ENCODE peak calls at places on chromosomes 3 and 15, in five cellular contexts. One of them, this sample, is unnamed.
A peak's percentile ranks its signal among the peaks of the same experiment; 100 is the strongest.

GRCh38 chr3:169232863-169233262 is 430.6 kb downstream of the MECOM start:
- DNase-seq in psoas muscle: no peak
- DNase-seq in ovary: no peak
- DNase-seq in omental fat pad: no peak
- DNase-seq in NB4: no peak
- DNase-seq in this sample: no peak

GRCh38 chr15:62430056-62430455 is 265.0 kb upstream of the C2CD4B start:
- DNase-seq in psoas muscle: no peak
- DNase-seq in ovary: no peak
- DNase-seq in omental fat pad: no peak
- DNase-seq in NB4: no peak
- DNase-seq in this sample: no peak

GRCh38 chr3:12780776-12781175 is 15.7 kb upstream of the CAND2 start:
- DNase-seq in psoas muscle: no peak
- DNase-seq in ovary: no peak
- DNase-seq in omental fat pad: no peak
- DNase-seq in NB4: no peak
- DNase-seq in this sample: no peak

GRCh38 chr15:77907824-77908751 is 169.4 kb downstream of the TBC1D2B start:
- DNase-seq in psoas muscle: no peak
- DNase-seq in ovary: no peak
- DNase-seq in omental fat pad: no peak
- DNase-seq in NB4: peak; percentile 85
- DNase-seq in this sample: no peak

GRCh38 chr3:197183582-197183981 is 114.8 kb downstream of the DLG1 start:
- DNase-seq in psoas muscle: peak; percentile 48
- DNase-seq in ovary: no peak
- DNase-seq in omental fat pad: no peak
- DNase-seq in NB4: no peak
- DNase-seq in this sample: no peak

GRCh38 chr3:49723301-49723630 is 485 bp downstream of the GMPPB start:
- DNase-seq in psoas muscle: peak; percentile 84
- DNase-seq in ovary: peak; percentile 58
- DNase-seq in omental fat pad: no peak
- DNase-seq in NB4: peak; percentile 58
- DNase-seq in this sample: peak; percentile 70

GRCh38 chr3:31010491-31010890 is 116.0 kb upstream of the GADL1 start:
- DNase-seq in psoas muscle: no peak
- DNase-seq in ovary: no peak
- DNase-seq in omental fat pad: no peak
- DNase-seq in NB4: no peak
- DNase-seq in this sample: no peak

GRCh38 chr3:117817103-117817502 is 1107.5 kb downstream of the TUSC7 start:
- DNase-seq in psoas muscle: no peak
- DNase-seq in ovary: no peak
- DNase-seq in omental fat pad: no peak
- DNase-seq in NB4: no peak
- DNase-seq in this sample: no peak

GRCh38 chr3:31159331-31160039 is 265.0 kb upstream of the GADL1 start:
- DNase-seq in psoas muscle: no peak
- DNase-seq in ovary: no peak
- DNase-seq in omental fat pad: no peak
- DNase-seq in NB4: no peak
- DNase-seq in this sample: no peak

GRCh38 chr3:24145981-24146822 is 201.1 kb downstream of the NR1D2 start:
- DNase-seq in psoas muscle: no peak
- DNase-seq in ovary: no peak
- DNase-seq in omental fat pad: no peak
- DNase-seq in NB4: no peak
- DNase-seq in this sample: no peak

GRCh38 chr15:69160976-69161877 is 792 bp downstream of the GLCE start:
- DNase-seq in psoas muscle: peak; percentile 64
- DNase-seq in ovary: peak; percentile 49
- DNase-seq in omental fat pad: no peak
- DNase-seq in NB4: peak; percentile 40
- DNase-seq in this sample: peak; percentile 41

GRCh38 chr3:37770938-37771918 is 90.5 kb upstream of the CTDSPL start:
- DNase-seq in psoas muscle: no peak
- DNase-seq in ovary: peak; percentile 50
- DNase-seq in omental fat pad: no peak
- DNase-seq in NB4: no peak
- DNase-seq in this sample: no peak

GRCh38 chr3:149003653-149004305 is 12.4 kb downstream of the GYG1 start:
- DNase-seq in psoas muscle: no peak
- DNase-seq in ovary: no peak
- DNase-seq in omental fat pad: no peak
- DNase-seq in NB4: no peak
- DNase-seq in this sample: peak; percentile 40

GRCh38 chr3:39260318-39260717 is 19.5 kb downstream of the CX3CR1 start:
- DNase-seq in psoas muscle: no peak
- DNase-seq in ovary: no peak
- DNase-seq in omental fat pad: no peak
- DNase-seq in NB4: no peak
- DNase-seq in this sample: no peak

GRCh38 chr3:39262842-39263241 is 17.0 kb downstream of the CX3CR1 start:
- DNase-seq in psoas muscle: no peak
- DNase-seq in ovary: no peak
- DNase-seq in omental fat pad: no peak
- DNase-seq in NB4: no peak
- DNase-seq in this sample: no peak

GRCh38 chr3:39261726-39262125 is 18.1 kb downstream of the CX3CR1 start:
- DNase-seq in psoas muscle: no peak
- DNase-seq in ovary: no peak
- DNase-seq in omental fat pad: no peak
- DNase-seq in NB4: no peak
- DNase-seq in this sample: no peak

GRCh38 chr3:39263576-39263975 is 16.3 kb downstream of the CX3CR1 start:
- DNase-seq in psoas muscle: no peak
- DNase-seq in ovary: no peak
- DNase-seq in omental fat pad: no peak
- DNase-seq in NB4: no peak
- DNase-seq in this sample: no peak

DNA sequence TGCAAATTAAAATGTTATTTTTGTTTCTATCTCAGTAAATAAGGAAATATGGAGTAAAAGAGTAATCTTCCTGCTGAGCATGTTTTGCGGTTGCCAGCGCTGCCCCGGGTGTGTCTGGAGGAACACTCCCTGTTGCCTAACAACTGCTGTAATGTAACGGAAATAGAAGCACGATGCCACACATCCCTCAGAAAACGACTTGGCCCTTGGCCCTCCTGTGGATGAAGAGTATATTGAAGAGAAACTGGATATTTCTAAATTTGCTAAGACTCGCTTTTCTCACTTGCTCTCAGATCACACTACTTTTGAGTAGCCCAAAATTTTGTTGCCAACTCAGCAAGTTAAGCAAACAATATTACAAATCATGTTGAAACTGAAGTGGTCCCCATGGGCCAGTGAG is 18.9 kb downstream of the CX3CR1 start:
- DNase-seq in psoas muscle: peak; percentile 92
- DNase-seq in ovary: peak; percentile 44
- DNase-seq in omental fat pad: peak; percentile 58
- DNase-seq in NB4: peak; percentile 97
- DNase-seq in this sample: peak; percentile 41
- TF ChIP-seq CTCF in psoas muscle: peak; percentile 65
- TF ChIP-seq CTCF in ovary: no peak
- TF ChIP-seq CTCF in omental fat pad: no peak
- TF ChIP-seq CTCF in NB4: peak; percentile 34
- TF ChIP-seq CTCF in this sample: no peak

GRCh38 chr3:142725352-142725739 is 1.5 kb downstream of the TRPC1 start:
- DNase-seq in psoas muscle: no peak
- DNase-seq in ovary: no peak
- DNase-seq in omental fat pad: no peak
- DNase-seq in NB4: no peak
- DNase-seq in this sample: no peak

GRCh38 chr3:142723665-142723967 is 218 bp upstream of the TRPC1 start:
- DNase-seq in psoas muscle: no peak
- DNase-seq in ovary: no peak
- DNase-seq in omental fat pad: no peak
- DNase-seq in NB4: no peak
- DNase-seq in this sample: no peak

GRCh38 chr3:142726017-142726416 is 2.2 kb downstream of the TRPC1 start:
- DNase-seq in psoas muscle: no peak
- DNase-seq in ovary: no peak
- DNase-seq in omental fat pad: no peak
- DNase-seq in NB4: no peak
- DNase-seq in this sample: no peak

GRCh38 chr3:142723968-142724681 is at the start of gene TRPC1:
- DNase-seq in psoas muscle: peak; percentile 82
- DNase-seq in ovary: peak; percentile 84
- DNase-seq in omental fat pad: peak; percentile 26
- DNase-seq in NB4: peak; percentile 90
- DNase-seq in this sample: peak; percentile 96

GRCh38 chr3:142724682-142725351 is 983 bp downstream of the TRPC1 start:
- DNase-seq in psoas muscle: peak; percentile 61
- DNase-seq in ovary: peak; percentile 62
- DNase-seq in omental fat pad: no peak
- DNase-seq in NB4: no peak
- DNase-seq in this sample: peak; percentile 58
- TF ChIP-seq CTCF in psoas muscle: no peak
- TF ChIP-seq CTCF in ovary: no peak
- TF ChIP-seq CTCF in omental fat pad: no peak
- TF ChIP-seq CTCF in NB4: no peak
- TF ChIP-seq CTCF in this sample: no peak

GRCh38 chr3:140843656-140844055 is 98.0 kb upstream of the SLC25A36 start:
- DNase-seq in psoas muscle: no peak
- DNase-seq in ovary: no peak
- DNase-seq in omental fat pad: no peak
- DNase-seq in NB4: no peak
- DNase-seq in this sample: peak; percentile 8

GRCh38 chr3:140848675-140849074 is 93.0 kb upstream of the SLC25A36 start:
- DNase-seq in psoas muscle: no peak
- DNase-seq in ovary: peak; percentile 35
- DNase-seq in omental fat pad: no peak
- DNase-seq in NB4: no peak
- DNase-seq in this sample: no peak

GRCh38 chr3:140842984-140843649 is 98.5 kb upstream of the SLC25A36 start:
- DNase-seq in psoas muscle: no peak
- DNase-seq in ovary: no peak
- DNase-seq in omental fat pad: no peak
- DNase-seq in NB4: peak; percentile 9
- DNase-seq in this sample: peak; percentile 73

GRCh38 chr3:140844072-140844471 is 97.6 kb upstream of the SLC25A36 start:
- DNase-seq in psoas muscle: no peak
- DNase-seq in ovary: peak; percentile 23
- DNase-seq in omental fat pad: no peak
- DNase-seq in NB4: no peak
- DNase-seq in this sample: no peak

GRCh38 chr3:140845878-140846277 is 95.8 kb upstream of the SLC25A36 start:
- DNase-seq in psoas muscle: no peak
- DNase-seq in ovary: no peak
- DNase-seq in omental fat pad: no peak
- DNase-seq in NB4: no peak
- DNase-seq in this sample: peak; percentile 33
- TF ChIP-seq CTCF in psoas muscle: no peak
- TF ChIP-seq CTCF in ovary: no peak
- TF ChIP-seq CTCF in omental fat pad: no peak
- TF ChIP-seq CTCF in NB4: no peak
- TF ChIP-seq CTCF in this sample: no peak

DNA sequence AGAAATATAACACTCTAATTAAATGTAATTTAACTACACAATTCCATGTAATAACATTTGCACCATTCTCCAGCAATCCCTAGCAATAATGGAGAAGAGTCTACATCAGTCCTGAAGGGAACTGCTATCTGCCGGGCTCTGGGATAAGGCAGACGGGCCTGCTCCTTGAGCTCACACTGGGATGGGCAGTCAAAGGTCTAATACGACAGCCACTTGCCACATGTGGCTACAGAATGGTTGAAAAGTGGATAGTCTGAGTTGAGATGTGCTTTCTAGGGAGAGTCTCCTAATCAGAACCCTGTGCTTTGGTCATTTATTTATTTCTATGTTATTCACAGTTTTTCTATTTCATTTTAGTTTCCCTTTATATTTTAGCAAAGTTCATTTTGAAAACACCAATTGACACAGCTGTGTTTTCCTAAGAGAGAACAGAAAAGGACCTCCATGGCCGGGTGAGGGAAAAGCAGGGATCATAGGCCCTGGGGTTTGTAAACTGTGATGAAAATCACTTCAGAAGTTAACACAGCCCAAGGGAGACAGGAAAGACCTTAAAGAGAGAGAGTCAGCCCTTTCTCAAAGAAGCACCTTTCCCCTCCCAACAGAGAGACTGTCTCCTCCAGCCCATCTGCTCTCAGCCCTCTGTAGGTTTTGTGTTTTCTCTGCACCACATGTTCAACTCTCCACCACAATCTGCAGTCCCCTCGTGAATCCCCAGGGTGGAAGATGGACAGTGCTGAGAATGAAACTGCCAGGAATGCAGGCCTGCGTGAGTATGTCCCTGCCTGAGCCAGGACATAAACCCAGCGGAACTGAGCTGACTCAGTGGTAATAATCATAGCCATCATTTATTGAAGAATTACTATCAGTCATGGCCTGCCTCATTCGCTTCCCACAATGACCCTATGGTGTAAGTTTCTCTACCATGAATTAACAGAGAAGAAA is 11.6 kb downstream of the FSIP1 start:
- DNase-seq in psoas muscle: no peak
- DNase-seq in ovary: no peak
- DNase-seq in omental fat pad: no peak
- DNase-seq in NB4: no peak
- DNase-seq in this sample: no peak
- TF ChIP-seq CTCF in psoas muscle: no peak
- TF ChIP-seq CTCF in ovary: no peak
- TF ChIP-seq CTCF in omental fat pad: no peak
- TF ChIP-seq CTCF in NB4: no peak
- TF ChIP-seq CTCF in this sample: no peak

DNA sequence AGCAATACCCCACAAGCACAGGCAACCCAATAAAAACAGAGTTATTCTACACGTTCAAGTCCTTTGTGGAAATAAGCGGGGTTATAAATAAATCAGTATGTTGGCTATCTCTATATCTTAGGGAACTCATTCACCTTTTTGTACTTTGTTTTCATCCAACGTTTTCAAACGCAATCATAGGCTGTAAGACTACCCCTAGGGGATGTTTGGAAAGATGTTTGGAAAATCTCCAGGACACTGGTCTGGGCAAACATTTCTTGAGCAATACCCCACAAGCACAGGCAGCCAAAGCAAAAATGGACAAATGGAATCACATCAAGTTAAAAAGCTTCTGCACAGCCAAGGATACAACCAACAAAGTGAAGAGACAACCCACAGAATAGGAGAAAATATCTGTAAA is 70.1 kb downstream of the CLDN11 start:
- DNase-seq in psoas muscle: no peak
- DNase-seq in ovary: no peak
- DNase-seq in omental fat pad: no peak
- DNase-seq in NB4: no peak
- DNase-seq in this sample: no peak
- TF ChIP-seq CTCF in psoas muscle: no peak
- TF ChIP-seq CTCF in ovary: no peak
- TF ChIP-seq CTCF in omental fat pad: no peak
- TF ChIP-seq CTCF in NB4: no peak
- TF ChIP-seq CTCF in this sample: no peak

This sample was measured in GM20000.